ENCODE peak calls at places on chromosomes 16 and 17, in eight cellular contexts. W, E, O, P, X, C, L and Y are unnamed samples.

GRCh38 chr17:10155334-10156081 is 42.9 kb downstream of the GAS7 start:
- DNase-seq in L (no peak), P (no peak), E (peak), C (no peak), O (no peak), X (no peak), W (peak), Y (no peak)

GRCh38 chr17:62804822-62805221 is 3.3 kb downstream of the MARCHF10 start:
- DNase-seq in X (peak), E (no peak), L (no peak), W (peak), O (no peak), C (no peak), P (no peak), Y (no peak)

GRCh38 chr16:75080205-75081029 is 36.2 kb downstream of the LDHD start:
- DNase-seq in W (peak), C (no peak), X (peak), O (no peak), L (no peak), P (no peak), E (peak), Y (no peak)

GRCh38 chr16:74844041-74844826 is 69.6 kb upstream of the FA2H start:
- DNase-seq in W (peak), E (peak), C (no peak), L (no peak), P (no peak), O (no peak), X (no peak), Y (no peak)

GRCh38 chr16:74073471-74073870 is 223.1 kb upstream of the PSMD7 start:
- DNase-seq in P (no peak), C (no peak), X (no peak), E (no peak), L (no peak), W (peak), O (no peak), Y (no peak)

GRCh38 chr17:40345161-40346034 is 19.1 kb downstream of the GJD3 start:
- DNase-seq in E (peak), C (peak), O (peak), P (no peak), L (peak), W (peak), X (peak), Y (no peak)

GRCh38 chr16:49455991-49456745 is 82.6 kb downstream of the C16orf78 start:
- DNase-seq in W (no peak), E (no peak), L (no peak), X (no peak), C (no peak), O (peak), P (no peak), Y (no peak)

GRCh38 chr16:67632415-67633172 is 12.3 kb upstream of the CARMIL2 start:
- DNase-seq in C (no peak), X (peak), L (no peak), W (peak), P (no peak), E (peak), O (no peak), Y (no peak)

GRCh38 chr17:50681260-50682200 is 26.2 kb downstream of the ANKRD40 start:
- DNase-seq in C (peak), O (peak), L (no peak), W (peak), X (peak), E (peak), P (peak), Y (no peak)

GRCh38 chr17:39740357-39741111 is 2.8 kb downstream of the GRB7 start:
- DNase-seq in O (no peak), X (peak), P (no peak), C (no peak), E (peak), W (peak), L (no peak), Y (no peak)

GRCh38 chr16:28100810-28101532 is 37.5 kb upstream of the GSG1L start:
- DNase-seq in C (no peak), X (no peak), P (no peak), L (no peak), O (peak), E (no peak), W (no peak), Y (no peak)

GRCh38 chr17:60562421-60562820 is 36.4 kb upstream of the APPBP2 start:
- DNase-seq in C (no peak), X (no peak), O (no peak), E (no peak), P (no peak), L (no peak), W (no peak), Y (no peak)

GRCh38 chr17:29358421-29358820 is 31.7 kb upstream of the TAOK1 start:
- DNase-seq in X (peak), O (no peak), W (no peak), P (no peak), C (no peak), L (no peak), E (peak), Y (no peak)

GRCh38 chr17:732788-733720 is 658 bp downstream of the TLCD3A start:
- DNase-seq in P (peak), C (no peak), L (no peak), X (peak), E (peak), W (peak), O (peak), Y (no peak)

GRCh38 chr17:56269509-56269908 is 116.2 kb downstream of the ANKFN1 start:
- DNase-seq in L (no peak), P (no peak), O (no peak), W (peak), C (no peak), X (no peak), E (peak), Y (no peak)

GRCh38 chr17:80025140-80025539 is 10.5 kb downstream of the TBC1D16 start:
- DNase-seq in X (peak), P (no peak), W (no peak), L (no peak), O (no peak), E (no peak), C (no peak), Y (no peak)

GRCh38 chr16:74304164-74304834 is 7.7 kb downstream of the PSMD7 start:
- DNase-seq in W (peak), X (no peak), O (no peak), P (no peak), E (no peak), L (no peak), C (no peak), Y (no peak)

GRCh38 chr16:88746511-88746910 is 38.5 kb downstream of the PIEZO1 start:
- DNase-seq in E (peak), W (no peak), L (no peak), P (no peak), X (no peak), O (no peak), C (peak), Y (no peak)

GRCh38 chr17:30299000-30299399 is 7.3 kb upstream of the BLMH start:
- DNase-seq in E (peak), C (no peak), P (no peak), W (peak), O (no peak), X (no peak), L (no peak), Y (no peak)

GRCh38 chr17:57975044-57975443 is 13.0 kb downstream of the VEZF1 start:
- DNase-seq in W (peak), E (peak), O (no peak), C (no peak), X (no peak), L (no peak), P (no peak), Y (no peak)

GRCh38 chr16:80803341-80804060 is 897 bp downstream of the CDYL2 start:
- DNase-seq in O (peak), C (no peak), E (no peak), P (peak), L (peak), X (no peak), W (no peak), Y (peak)

GRCh38 chr17:27956601-27957445 is 63.7 kb upstream of the LYRM9 start:
- DNase-seq in W (peak), E (peak), O (no peak), L (no peak), C (no peak), P (no peak), X (no peak), Y (no peak)

GRCh38 chr16:31201511-31202401 is 804 bp downstream of the PYCARD start:
- DNase-seq in P (peak), C (no peak), E (no peak), L (peak), W (no peak), O (peak), X (peak), Y (peak)

GRCh38 chr17:27329146-27329805 is 35.4 kb downstream of the WSB1 start:
- DNase-seq in E (no peak), X (no peak), W (no peak), O (no peak), C (no peak), P (no peak), L (no peak), Y (no peak)

GRCh38 chr17:7281953-7282751 is 634 bp downstream of the SLC2A4 start:
- DNase-seq in W (no peak), C (no peak), O (peak), X (no peak), L (peak), P (no peak), E (no peak), Y (no peak)

GRCh38 chr16:87068316-87068715 is 248.9 kb downstream of the C16orf95 start:
- DNase-seq in P (no peak), E (no peak), X (no peak), C (no peak), O (no peak), W (no peak), L (no peak), Y (no peak)

GRCh38 chr16:54533856-54534490 is 247.4 kb upstream of the IRX3 start:
- DNase-seq in P (no peak), E (no peak), L (no peak), O (no peak), X (no peak), W (no peak), C (no peak), Y (no peak)

GRCh38 chr16:15587152-15587825 is 55.7 kb downstream of the MARF1 start:
- DNase-seq in C (no peak), E (no peak), P (no peak), X (no peak), L (no peak), O (no peak), W (no peak), Y (no peak)

GRCh38 chr16:30786936-30787612 is at the start of gene ZNF629:
- DNase-seq in O (peak), E (peak), P (no peak), C (peak), X (peak), L (peak), W (peak), Y (peak)

GRCh38 chr17:14904406-14904805 is 360.7 kb downstream of the PMP22 start:
- DNase-seq in X (no peak), O (no peak), W (peak), E (no peak), P (no peak), L (no peak), C (no peak), Y (no peak)

GRCh38 chr17:67441052-67441738 is 64.1 kb downstream of the PITPNC1 start:
- DNase-seq in C (no peak), E (peak), W (peak), P (peak), L (no peak), X (no peak), O (peak), Y (peak)

GRCh38 chr17:1197781-1198490 is 18.2 kb upstream of the ABR start:
- DNase-seq in W (no peak), O (peak), E (no peak), X (no peak), L (no peak), C (peak), P (peak), Y (peak)

GRCh38 chr16:14520753-14521152 is 109.3 kb downstream of the PARN start:
- DNase-seq in L (no peak), W (no peak), O (no peak), C (no peak), E (no peak), X (no peak), P (no peak), Y (no peak)

GRCh38 chr17:4503283-4504005 is 4.8 kb downstream of the SPNS2 start:
- DNase-seq in E (no peak), P (no peak), X (no peak), L (no peak), C (no peak), O (no peak), W (no peak), Y (no peak)

GRCh38 chr16:10744370-10745030 is 858 bp downstream of the NUBP1 start:
- DNase-seq in P (no peak), X (no peak), L (no peak), W (peak), C (no peak), O (peak), E (no peak), Y (no peak)

GRCh38 chr16:81457326-81458133 is 12.9 kb downstream of the CMIP start:
- DNase-seq in O (no peak), E (peak), W (peak), X (peak), P (no peak), C (no peak), L (no peak), Y (no peak)

GRCh38 chr16:69448470-69449193 is 24.2 kb downstream of the CYB5B start:
- DNase-seq in L (no peak), E (peak), C (no peak), W (peak), P (no peak), O (no peak), X (no peak), Y (no peak)

GRCh38 chr17:67052720-67053437 is 8.5 kb downstream of the CACNG1 start:
- DNase-seq in X (no peak), O (no peak), P (no peak), L (no peak), C (no peak), W (no peak), E (no peak), Y (no peak)

GRCh38 chr17:47840742-47841487 is at the start of gene SCRN2:
- DNase-seq in P (peak), E (peak), L (peak), O (peak), X (peak), C (peak), W (peak), Y (peak)
- TF ChIP-seq CTCF in P (peak), E (peak), L (peak), O (peak), X (peak), C (peak), W (peak), Y (peak)

GRCh38 chr17:17055286-17056166 is 13.3 kb downstream of the MPRIP start:
- DNase-seq in P (no peak), X (peak), C (no peak), O (peak), W (no peak), E (no peak), L (no peak), Y (no peak)
- TF ChIP-seq CTCF in P (no peak), X (peak), C (no peak), O (no peak), W (no peak), E (no peak), L (no peak), Y (no peak)

DNA sequence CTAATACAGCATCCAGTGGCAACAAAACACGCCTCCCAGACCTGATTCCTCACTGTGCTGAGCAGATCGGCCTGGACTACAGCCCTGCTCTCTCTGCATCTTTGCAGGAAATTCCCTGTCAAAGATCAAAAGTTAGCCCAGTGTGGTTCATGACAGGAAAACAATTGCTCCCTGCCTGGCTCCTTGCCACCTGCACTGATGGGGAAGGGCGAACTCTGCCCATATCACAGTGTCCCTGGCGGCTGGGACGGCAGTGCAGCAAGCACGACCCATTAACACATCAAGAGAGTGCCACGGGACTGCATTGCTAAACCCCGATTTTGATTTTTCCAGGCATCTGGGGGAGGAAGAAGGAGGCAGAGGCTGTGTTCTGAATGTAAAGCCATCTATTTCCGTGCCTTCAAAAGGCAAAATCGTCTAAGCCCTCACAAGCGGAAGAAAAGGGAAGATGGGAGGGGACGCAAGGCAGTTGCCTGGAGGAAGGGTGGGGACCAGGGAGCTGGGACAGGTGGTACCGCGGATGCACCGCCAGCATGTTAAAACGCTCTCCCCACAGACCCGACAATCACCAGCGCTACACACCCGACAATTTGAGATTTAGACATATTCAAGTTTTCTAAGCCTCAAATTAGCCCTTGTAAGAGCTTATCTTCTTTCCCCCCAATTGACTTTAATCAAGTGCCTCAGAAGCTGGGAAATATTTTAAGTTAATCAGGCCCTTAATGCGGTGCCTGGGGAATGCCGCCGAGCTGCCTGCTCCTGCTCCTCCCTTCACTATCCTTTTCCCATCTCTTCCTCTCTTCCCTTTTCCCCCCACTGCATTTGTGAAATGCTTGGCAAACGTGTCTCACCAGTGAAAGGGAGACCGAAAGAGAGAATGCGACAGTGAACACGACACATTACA is 238.8 kb upstream of the CDH5 start:
- DNase-seq in C (peak), W (no peak), X (no peak), L (no peak), P (no peak), E (no peak), O (no peak), Y (no peak)
- TF ChIP-seq CTCF in C (no peak), W (no peak), X (no peak), L (peak), P (no peak), E (no peak), O (peak), Y (no peak)

DNA sequence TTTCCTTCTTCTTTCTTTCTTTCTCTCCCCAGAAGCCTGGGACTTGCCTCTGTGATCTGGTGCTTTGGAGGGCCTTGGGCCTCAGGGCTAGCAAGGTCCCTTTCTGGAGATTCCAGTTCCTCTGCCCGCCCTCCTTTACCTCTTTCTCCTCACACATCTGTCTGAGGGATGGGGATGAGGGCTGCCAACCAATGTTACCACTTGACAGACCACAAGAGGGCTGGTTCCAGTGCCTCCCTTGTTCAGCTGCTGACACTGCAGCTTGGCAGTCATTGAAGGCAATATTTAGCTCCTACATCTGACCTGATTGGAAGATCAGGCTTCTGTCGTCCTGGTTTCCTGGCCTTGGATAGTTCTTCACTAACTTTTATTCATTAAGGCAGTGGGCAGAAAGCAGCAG is 3.6 kb upstream of the ZNF652 start:
- DNase-seq in E (no peak), P (peak), W (peak), O (no peak), X (peak), L (no peak), C (no peak), Y (peak)
- TF ChIP-seq CTCF in E (peak), P (no peak), W (no peak), O (no peak), X (peak), L (peak), C (no peak), Y (no peak)

GRCh38 chr17:42676424-42677011 is at the start of gene PLEKHH3:
- DNase-seq in P (peak), O (no peak), W (no peak), X (no peak), C (no peak), E (no peak), L (peak), Y (no peak)
- TF ChIP-seq CTCF in P (no peak), O (peak), W (no peak), X (no peak), C (peak), E (peak), L (peak), Y (no peak)